ENCODE peak calls at places on chromosomes 11 and 22, in seven cellular contexts. N is right atrium auricular region, F is astrocyte of the cerebellum, S is heart right ventricle, J is AG09309, Q is HFFc6, U is foreskin melanocyte. Z is an unnamed sample.

GRCh38 chr11:120867988-120868387 is 155.9 kb upstream of the TBCEL start:
- DNase-seq in Q (no peak), S (no peak), U (no peak), J (no peak), F (no peak), N (no peak), Z (no peak)

GRCh38 chr11:35061516-35062440 is 77.2 kb upstream of the CD44 start:
- DNase-seq in J (no peak), U (peak), S (no peak), F (no peak), N (no peak), Q (no peak), Z (no peak)

GRCh38 chr11:55969845-55970244 is at the start of gene OR10AG1:
- DNase-seq in F (no peak), Q (no peak), S (no peak), J (no peak), U (no peak), N (no peak), Z (no peak)

GRCh38 chr22:35376728-35377472 is 4.0 kb upstream of the HMOX1 start:
- DNase-seq in U (peak), F (peak), J (peak), S (peak), Q (peak), N (peak), Z (no peak)

GRCh38 chr11:96342131-96342970 is 644 bp downstream of the MAML2 start:
- DNase-seq in S (no peak), J (no peak), F (no peak), N (no peak), Q (no peak), U (no peak), Z (no peak)

GRCh38 chr11:35223429-35223828 is 84.5 kb downstream of the CD44 start:
- DNase-seq in J (peak), Q (peak), S (no peak), F (peak), N (no peak), U (no peak), Z (no peak)

GRCh38 chr11:19220903-19221682 is 19.3 kb upstream of the CSRP3 start:
- DNase-seq in Q (no peak), J (no peak), S (no peak), U (no peak), F (no peak), N (no peak), Z (no peak)

GRCh38 chr22:24553597-24554315 is 1.2 kb downstream of the GUCD1 start:
- DNase-seq in J (no peak), U (no peak), N (no peak), F (no peak), Q (peak), S (peak), Z (no peak)

GRCh38 chr11:16863382-16863781 is 124.9 kb downstream of the C11orf58 start:
- DNase-seq in F (no peak), Q (no peak), U (no peak), S (peak), N (no peak), J (no peak), Z (no peak)

GRCh38 chr22:29788339-29789279 is 21.4 kb downstream of the UQCR10 start:
- DNase-seq in F (no peak), U (no peak), N (no peak), Q (no peak), S (no peak), J (no peak), Z (no peak)

GRCh38 chr22:22929381-22930221 is 42.0 kb downstream of the IGLL5 start:
- DNase-seq in N (no peak), U (no peak), F (no peak), S (no peak), Q (no peak), J (no peak), Z (no peak)

GRCh38 chr11:64864473-64865285 is 13.7 kb downstream of the EHD1 start:
- DNase-seq in U (no peak), Q (peak), J (no peak), F (peak), S (peak), N (peak), Z (no peak)

GRCh38 chr11:18624161-18624560 is 10.0 kb downstream of the SPTY2D1 start:
- DNase-seq in J (no peak), N (no peak), S (no peak), F (no peak), U (peak), Q (no peak), Z (no peak)

Z was measured in central memory CD8-positive, alpha-beta T cell.